ENCODE peak calls at places on chromosomes 13 and 19, in nine cellular contexts. Z is osteoblast, W is ovary, M is endodermal cell, B is thoracic aorta, O is heart right ventricle, P is psoas muscle, Y is brain microvascular endothelial cell, L is right lobe of liver. Q is an unnamed sample. For H3K27me3, the result is how much of the 10 kb centered on the place peaks cover.

GRCh38 chr19:10112895-10113591 is 1.6 kb downstream of the P2RY11 start:
- DNase-seq in Z (peak), W (peak), M (peak), B (no peak), O (peak), P (peak), Y (no peak), L (peak), Q (peak)

GRCh38 chr13:45541806-45542205 is 73.7 kb downstream of the ERICH6B start:
- DNase-seq in Z (no peak), W (no peak), M (no peak), B (no peak), O (no peak), P (no peak), Y (no peak), L (no peak), Q (no peak)

GRCh38 chr19:53432088-53432661 is 391 bp downstream of the ZNF761 start:
- DNase-seq in Z (peak), W (peak), M (peak), B (no peak), O (peak), P (peak), Y (peak), L (peak), Q (peak)

GRCh38 chr19:54420383-54421168 is 5.3 kb downstream of the TTYH1 start:
- DNase-seq in Z (peak), W (peak), M (peak), B (no peak), O (peak), P (no peak), Y (peak), L (no peak), Q (no peak)

GRCh38 chr19:14562660-14563589 is 8.9 kb downstream of the NDUFB7 start:
- DNase-seq in Z (no peak), W (no peak), M (peak), B (no peak), O (peak), P (peak), Y (no peak), L (no peak), Q (no peak)

GRCh38 chr19:10832659-10833296 is 3.2 kb downstream of the TMED1 start:
- DNase-seq in Z (peak), W (no peak), M (no peak), B (no peak), O (no peak), P (no peak), Y (no peak), L (no peak), Q (no peak)

GRCh38 chr19:3627351-3627723 is 747 bp upstream of the CACTIN start:
- DNase-seq in Z (no peak), W (no peak), M (no peak), B (no peak), O (no peak), P (no peak), Y (no peak), L (no peak), Q (no peak)

GRCh38 chr19:32041681-32042292 is 303.6 kb upstream of the ZNF507 start:
- DNase-seq in Z (no peak), W (peak), M (peak), B (no peak), O (peak), P (no peak), Y (peak), L (no peak), Q (peak)

GRCh38 chr19:2973229-2973628 is 4.1 kb upstream of the TLE6 start:
- DNase-seq in Z (peak), W (peak), M (no peak), B (no peak), O (peak), P (peak), Y (no peak), L (no peak), Q (no peak)

GRCh38 chr13:78609464-78610205 is 6.3 kb upstream of the POU4F1 start:
- DNase-seq in Z (peak), W (no peak), M (peak), B (no peak), O (no peak), P (peak), Y (no peak), L (peak), Q (no peak)

GRCh38 chr19:56837892-56838679 is 2.4 kb downstream of the PEG3 start:
- DNase-seq in Z (no peak), W (peak), M (no peak), B (peak), O (peak), P (peak), Y (peak), L (peak), Q (no peak)

GRCh38 chr13:35349052-35349451 is 127.4 kb downstream of the MAB21L1 start:
- DNase-seq in Z (no peak), W (no peak), M (no peak), B (no peak), O (no peak), P (no peak), Y (no peak), L (no peak), Q (no peak)

GRCh38 chr19:48695743-48696352 is at the start of gene FUT2:
- DNase-seq in Z (peak), W (no peak), M (peak), B (no peak), O (no peak), P (no peak), Y (no peak), L (no peak), Q (no peak)

GRCh38 chr19:14473915-14474578 is 1.1 kb downstream of the PTGER1 start:
- DNase-seq in Z (peak), W (no peak), M (no peak), B (no peak), O (no peak), P (no peak), Y (no peak), L (no peak), Q (no peak)

GRCh38 chr13:29402168-29402621 is 193.3 kb downstream of the SLC7A1 start:
- DNase-seq in Z (no peak), W (peak), M (no peak), B (no peak), O (no peak), P (no peak), Y (peak), L (no peak), Q (no peak)

GRCh38 chr19:54572696-54573311 is 786 bp upstream of the LILRA2 start:
- DNase-seq in Z (no peak), W (no peak), M (no peak), B (no peak), O (no peak), P (no peak), Y (no peak), L (no peak), Q (no peak)

GRCh38 chr13:114077938-114078335 is 54.5 kb downstream of the RASA3 start:
- DNase-seq in Z (peak), W (peak), M (peak), B (no peak), O (no peak), P (peak), Y (peak), L (peak), Q (no peak)

GRCh38 chr19:6233051-6233826 is 46.5 kb downstream of the MLLT1 start:
- DNase-seq in Z (peak), W (peak), M (no peak), B (peak), O (peak), P (peak), Y (no peak), L (peak), Q (no peak)

GRCh38 chr13:74335370-74335769 is 201.2 kb upstream of the KLF12 start:
- DNase-seq in Z (no peak), W (no peak), M (no peak), B (no peak), O (no peak), P (no peak), Y (no peak), L (no peak), Q (no peak)

GRCh38 chr19:32866564-32867265 is 2.9 kb downstream of the SLC7A9 start:
- DNase-seq in Z (peak), W (no peak), M (no peak), B (no peak), O (no peak), P (peak), Y (no peak), L (no peak), Q (no peak)

GRCh38 chr13:47598340-47598911 is 402.6 kb downstream of the SUCLA2 start:
- DNase-seq in Z (peak), W (no peak), M (no peak), B (no peak), O (no peak), P (no peak), Y (no peak), L (no peak), Q (peak)

GRCh38 chr13:95641291-95641811 is 3.2 kb downstream of the DZIP1 start:
- DNase-seq in Z (peak), W (peak), M (peak), B (no peak), O (peak), P (no peak), Y (no peak), L (no peak), Q (no peak)

GRCh38 chr13:23175920-23176319 is 4.9 kb upstream of the SGCG start:
- DNase-seq in Z (no peak), W (no peak), M (no peak), B (no peak), O (no peak), P (no peak), Y (no peak), L (no peak), Q (peak)

GRCh38 chr19:33401683-33402420 is 28.3 kb downstream of the CEBPG start:
- DNase-seq in Z (peak), W (no peak), M (no peak), B (no peak), O (no peak), P (peak), Y (no peak), L (peak), Q (no peak)

GRCh38 chr13:48858523-48858922 is 117.2 kb upstream of the FNDC3A start:
- DNase-seq in Z (no peak), W (no peak), M (no peak), B (no peak), O (no peak), P (no peak), Y (no peak), L (no peak), Q (no peak)

GRCh38 chr13:24066405-24067292 is 93.9 kb upstream of the SPATA13 start:
- DNase-seq in Z (no peak), W (no peak), M (peak), B (no peak), O (no peak), P (no peak), Y (no peak), L (peak), Q (no peak)

GRCh38 chr13:51815848-51816247 is 11.9 kb upstream of the DHRS12 start:
- DNase-seq in Z (no peak), W (no peak), M (no peak), B (no peak), O (no peak), P (no peak), Y (no peak), L (no peak), Q (no peak)

GRCh38 chr13:20191902-20192469 is 752 bp downstream of the GJB2 start:
- DNase-seq in Z (peak), W (no peak), M (peak), B (no peak), O (no peak), P (no peak), Y (no peak), L (peak), Q (no peak)

GRCh38 chr13:43686557-43686956 is 100.2 kb downstream of the ENOX1 start:
- DNase-seq in Z (peak), W (peak), M (no peak), B (no peak), O (peak), P (peak), Y (peak), L (no peak), Q (peak)

GRCh38 chr13:73522937-73523336 is 464.1 kb downstream of the KLF5 start:
- DNase-seq in Z (no peak), W (no peak), M (peak), B (no peak), O (no peak), P (no peak), Y (no peak), L (no peak), Q (no peak)

GRCh38 chr19:49761249-49761624 is 1.9 kb downstream of the TSKS start:
- DNase-seq in Z (peak), W (no peak), M (no peak), B (no peak), O (no peak), P (no peak), Y (no peak), L (no peak), Q (no peak)

GRCh38 chr19:28701491-28701890 is 511.5 kb downstream of the UQCRFS1 start:
- DNase-seq in Z (no peak), W (no peak), M (no peak), B (no peak), O (no peak), P (no peak), Y (no peak), L (no peak), Q (peak)

GRCh38 chr19:2145831-2146241 is 5.5 kb downstream of the AP3D1 start:
- DNase-seq in Z (peak), W (no peak), M (no peak), B (no peak), O (no peak), P (no peak), Y (no peak), L (no peak), Q (no peak)

GRCh38 chr13:31441804-31442487 is 242.2 kb downstream of the B3GLCT start:
- DNase-seq in Z (no peak), W (peak), M (no peak), B (no peak), O (peak), P (peak), Y (no peak), L (no peak), Q (no peak)

GRCh38 chr13:94362411-94362909 is 117.0 kb downstream of the DCT start:
- DNase-seq in Z (peak), W (peak), M (peak), B (peak), O (no peak), P (no peak), Y (peak), L (peak), Q (peak)

GRCh38 chr13:91767681-91768080 is 369.3 kb downstream of the GPC5 start:
- DNase-seq in Z (no peak), W (no peak), M (no peak), B (no peak), O (no peak), P (no peak), Y (no peak), L (no peak), Q (no peak)

GRCh38 chr13:45781553-45782326 is 69.8 kb downstream of the SIAH3 start:
- DNase-seq in Z (no peak), W (no peak), M (no peak), B (peak), O (peak), P (peak), Y (no peak), L (peak), Q (peak)

DNA sequence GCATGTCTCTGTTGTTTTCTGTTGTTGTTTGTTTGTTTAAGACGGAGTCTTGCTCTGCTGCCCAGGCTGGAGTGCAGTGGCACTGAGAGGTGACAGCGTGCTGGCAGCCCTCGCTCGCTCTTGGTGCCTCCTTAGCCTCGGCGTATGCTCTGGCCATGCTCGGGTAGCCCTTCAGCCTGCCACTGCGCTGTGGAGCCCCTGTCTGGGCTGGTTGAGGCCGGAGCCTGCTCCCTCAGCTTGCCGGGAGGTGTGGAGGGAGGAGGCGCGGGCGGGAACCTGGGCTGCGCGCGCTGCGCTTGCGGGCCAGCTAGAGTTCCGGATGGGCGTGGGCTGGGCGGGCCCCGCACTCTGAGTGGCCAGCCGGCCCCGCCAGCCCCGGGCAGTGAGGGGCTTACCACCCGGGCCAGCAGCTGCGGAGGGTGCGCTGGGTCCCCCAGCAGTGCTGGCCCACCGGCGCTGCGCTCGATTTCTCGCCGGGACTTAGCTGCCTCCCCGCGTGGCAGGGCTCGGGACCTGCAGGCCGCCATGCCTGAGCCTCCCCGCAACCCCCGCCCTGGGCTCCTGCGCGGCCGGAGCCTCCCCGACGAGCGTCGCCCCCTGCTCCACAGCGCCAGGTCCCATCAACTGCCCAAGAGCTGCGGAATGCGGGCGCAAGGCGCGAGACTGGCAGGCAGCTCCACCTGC is 6.6 kb upstream of the ZNF329 start:
- DNase-seq in Z (no peak), W (no peak), M (peak), B (no peak), O (no peak), P (no peak), Y (no peak), L (no peak), Q (no peak)
- H3K4me3 ChIP-seq in Z (no peak), W (no peak), M (no peak), B (no peak), O (no peak), P (no peak), Y (no peak), L (no peak), Q (no peak)

GRCh38 chr13:40993987-40994386 is 25.1 kb downstream of the ELF1 start:
- DNase-seq in Z (peak), W (no peak), M (peak), B (no peak), O (no peak), P (no peak), Y (no peak), L (no peak), Q (peak)

GRCh38 chr13:40993119-40993518 is 26.0 kb downstream of the ELF1 start:
- DNase-seq in Z (no peak), W (no peak), M (peak), B (no peak), O (no peak), P (no peak), Y (no peak), L (no peak), Q (no peak)

GRCh38 chr13:40994581-40995230 is 24.4 kb downstream of the ELF1 start:
- DNase-seq in Z (no peak), W (no peak), M (no peak), B (no peak), O (no peak), P (no peak), Y (no peak), L (no peak), Q (peak)

GRCh38 chr13:40995997-40996396 is 23.1 kb downstream of the ELF1 start:
- DNase-seq in Z (no peak), W (no peak), M (no peak), B (no peak), O (no peak), P (no peak), Y (no peak), L (no peak), Q (no peak)

DNA sequence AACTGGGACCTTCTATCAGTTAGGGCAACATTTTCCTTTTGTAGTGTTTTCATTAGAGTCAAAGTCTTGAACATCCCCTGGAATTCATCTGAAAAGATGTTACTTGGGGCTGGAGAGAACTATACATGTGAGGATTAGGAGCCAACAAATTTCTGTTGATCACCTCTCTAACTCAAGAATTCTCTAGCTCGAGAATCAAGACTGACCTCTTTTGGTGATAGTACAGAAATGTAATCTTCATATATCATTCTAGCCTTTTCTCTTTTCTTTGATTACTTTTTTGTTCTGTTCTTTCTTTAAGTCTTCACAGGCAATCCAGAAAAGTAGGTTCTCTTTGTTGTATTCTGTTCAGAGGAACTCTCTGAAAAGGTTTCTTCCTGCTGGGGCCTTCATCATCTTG is 26.4 kb downstream of the ELF1 start:
- DNase-seq in Z (peak), W (no peak), M (no peak), B (no peak), O (no peak), P (no peak), Y (no peak), L (no peak), Q (peak)
- TF ChIP-seq CTCF in Z (peak), W (no peak), M (no peak), B (no peak), O (no peak), P (no peak), Y (no peak), L (no peak), Q (peak)

GRCh38 chr19:51792932-51793331 is 2.0 kb upstream of the FPR3 start:
- DNase-seq in Z (no peak), W (no peak), M (no peak), B (no peak), O (no peak), P (no peak), Y (no peak), L (no peak), Q (no peak)
- H3K27me3 ChIP-seq in Z (under half), W (under half), M (under half), B (under half), O (under half), P (under half), Y (under half), L (under half), Q (under half)

GRCh38 chr19:29768166-29768565 is 43.6 kb upstream of the CCNE1 start:
- DNase-seq in Z (no peak), W (no peak), M (no peak), B (no peak), O (no peak), P (no peak), Y (no peak), L (no peak), Q (no peak)

GRCh38 chr19:29766100-29766499 is 45.7 kb upstream of the CCNE1 start:
- DNase-seq in Z (peak), W (no peak), M (no peak), B (no peak), O (no peak), P (no peak), Y (no peak), L (no peak), Q (no peak)

GRCh38 chr19:29764322-29764721 is 47.5 kb upstream of the CCNE1 start:
- DNase-seq in Z (no peak), W (no peak), M (no peak), B (no peak), O (no peak), P (no peak), Y (no peak), L (no peak), Q (no peak)

GRCh38 chr19:29769997-29770396 is 41.8 kb upstream of the CCNE1 start:
- DNase-seq in Z (no peak), W (no peak), M (no peak), B (no peak), O (no peak), P (no peak), Y (no peak), L (no peak), Q (no peak)

GRCh38 chr19:29767039-29767735 is 44.6 kb upstream of the CCNE1 start:
- DNase-seq in Z (peak), W (no peak), M (no peak), B (no peak), O (no peak), P (no peak), Y (no peak), L (no peak), Q (no peak)
- H3K4me3 ChIP-seq in Z (no peak), W (no peak), M (no peak), B (no peak), O (no peak), P (no peak), Y (no peak), L (no peak), Q (no peak)

GRCh38 chr13:107819071-107819470 is 396.3 kb downstream of the LIG4 start:
- DNase-seq in Z (no peak), W (no peak), M (no peak), B (no peak), O (no peak), P (no peak), Y (no peak), L (no peak), Q (no peak)

GRCh38 chr13:107827840-107828549 is 387.3 kb downstream of the LIG4 start:
- DNase-seq in Z (no peak), W (no peak), M (no peak), B (no peak), O (no peak), P (no peak), Y (no peak), L (no peak), Q (no peak)

GRCh38 chr13:107822006-107822405 is 393.3 kb downstream of the LIG4 start:
- DNase-seq in Z (no peak), W (no peak), M (no peak), B (no peak), O (no peak), P (no peak), Y (no peak), L (no peak), Q (no peak)

GRCh38 chr13:107824636-107825035 is 390.7 kb downstream of the LIG4 start:
- DNase-seq in Z (no peak), W (no peak), M (no peak), B (no peak), O (no peak), P (no peak), Y (no peak), L (no peak), Q (no peak)
- TF ChIP-seq CTCF in Z (no peak), W (no peak), M (no peak), B (no peak), O (no peak), P (no peak), Y (no peak), L (no peak), Q (no peak)